ENCODE peak calls at places on chromosomes 16 and 17, in five cellular contexts. G is T-helper 1 cell, N is GDM1, Q is GM04504, O is SK-N-SH. U is an unnamed sample.
A peak's percentile ranks its signal among the peaks of the same experiment; 100 is the strongest.

GRCh38 chr17:75036643-75037268 is 10.0 kb downstream of the ATP5PD start:
- DNase-seq in G (peak; percentile 92), N (no peak), Q (peak; percentile 77), O (no peak), U (no peak)

GRCh38 chr17:5472511-5472910 is 3.7 kb upstream of the DHX33 start:
- DNase-seq in G (no peak), N (no peak), Q (no peak), O (no peak), U (no peak)

GRCh38 chr16:66881014-66881417 is 701 bp downstream of the PDP2 start:
- DNase-seq in G (no peak), N (no peak), Q (no peak), O (no peak), U (no peak)

GRCh38 chr17:79978545-79978852 is 57.2 kb downstream of the TBC1D16 start:
- DNase-seq in G (no peak), N (no peak), Q (no peak), O (no peak), U (peak; percentile 14)

GRCh38 chr16:68728558-68728957 is 8.5 kb upstream of the CDH1 start:
- DNase-seq in G (no peak), N (no peak), Q (no peak), O (no peak), U (no peak)

GRCh38 chr16:55949518-55949917 is 74.3 kb upstream of the CES5A start:
- DNase-seq in G (no peak), N (no peak), Q (no peak), O (no peak), U (no peak)

GRCh38 chr17:15996322-15996721 is 3.2 kb downstream of the ZSWIM7 start:
- DNase-seq in G (no peak), N (no peak), Q (no peak), O (no peak), U (no peak)

GRCh38 chr17:82216301-82217119 is 3.9 kb upstream of the CCDC57 start:
- DNase-seq in G (no peak), N (peak; percentile 79), Q (peak; percentile 85), O (peak; percentile 54), U (peak; percentile 68)

GRCh38 chr17:17422641-17423040 is 54.2 kb upstream of the MED9 start:
- DNase-seq in G (no peak), N (no peak), Q (no peak), O (no peak), U (no peak)

GRCh38 chr16:56812884-56813283 is 52.1 kb upstream of the SLC12A3 start:
- DNase-seq in G (no peak), N (no peak), Q (no peak), O (no peak), U (no peak)

GRCh38 chr17:54372071-54372720 is 528.5 kb upstream of the TOM1L1 start:
- DNase-seq in G (no peak), N (no peak), Q (no peak), O (no peak), U (no peak)

GRCh38 chr16:10321407-10322397 is 64.2 kb upstream of the ATF7IP2 start:
- DNase-seq in G (no peak), N (no peak), Q (no peak), O (no peak), U (no peak)

GRCh38 chr16:27481282-27481934 is 68.3 kb downstream of the GTF3C1 start:
- DNase-seq in G (no peak), N (no peak), Q (no peak), O (no peak), U (no peak)

GRCh38 chr17:3385869-3386816 is at the start of gene OR3A2:
- DNase-seq in G (no peak), N (no peak), Q (no peak), O (no peak), U (no peak)

GRCh38 chr17:2335726-2336214 is 487 bp downstream of the TSR1 start:
- DNase-seq in G (no peak), N (no peak), Q (no peak), O (peak; percentile 40), U (no peak)

GRCh38 chr17:73476890-73477350 is 165.1 kb upstream of the CDC42EP4 start:
- DNase-seq in G (no peak), N (no peak), Q (no peak), O (no peak), U (no peak)

GRCh38 chr17:73598131-73598680 is 46.0 kb downstream of the SDK2 start:
- DNase-seq in G (no peak), N (no peak), Q (no peak), O (no peak), U (no peak)

GRCh38 chr17:13182854-13183253 is 165.0 kb upstream of the ELAC2 start:
- DNase-seq in G (no peak), N (no peak), Q (no peak), O (no peak), U (no peak)

GRCh38 chr17:68029512-68030215 is 5.9 kb upstream of the KPNA2 start:
- DNase-seq in G (no peak), N (no peak), Q (no peak), O (no peak), U (no peak)

GRCh38 chr17:2238432-2239169 is 65.0 kb downstream of the SMG6 start:
- DNase-seq in G (no peak), N (no peak), Q (no peak), O (no peak), U (no peak)

U was measured in AG09319.